ENCODE peak calls at places on chromosomes 11 and 22, in six cellular contexts. Y is astrocyte of the spinal cord; C is skeletal muscle cell; Z is stomach; K is T-helper 2 cell; H is activated CD4-positive, alpha-beta T cell treated with anti-CD3 and anti-CD28 coated beads, Interleukin-2, amount 50 U/mL, for 1 hour. G is an unnamed sample.

GRCh38 chr11:65058012-65058411 is 341 bp downstream of the NAALADL1 start:
- DNase-seq in Y (no peak), C (no peak), Z (no peak), K (no peak), H (no peak), G (no peak)

GRCh38 chr11:120893431-120894206 is 130.3 kb upstream of the TBCEL start:
- DNase-seq in Y (no peak), C (no peak), Z (no peak), K (no peak), H (no peak), G (no peak)

GRCh38 chr11:111935331-111936044 is 1.7 kb upstream of the DIXDC1 start:
- DNase-seq in Y (no peak), C (no peak), Z (no peak), K (no peak), H (no peak), G (no peak)

GRCh38 chr11:8298801-8299786 is 35.4 kb upstream of the LMO1 start:
- DNase-seq in Y (no peak), C (no peak), Z (peak; percentile 13), K (no peak), H (no peak), G (no peak)

GRCh38 chr11:112588252-112588668 is 327.6 kb upstream of the PLET1 start:
- DNase-seq in Y (peak; percentile 87), C (peak; percentile 74), Z (peak; percentile 61), K (no peak), H (peak; percentile 26), G (peak; percentile 10)

GRCh38 chr11:76025068-76025467 is 181.2 kb downstream of the WNT11 start:
- DNase-seq in Y (peak; percentile 94), C (peak; percentile 74), Z (no peak), K (no peak), H (no peak), G (no peak)

GRCh38 chr11:4068962-4069361 is 25.6 kb upstream of the RRM1 start:
- DNase-seq in Y (no peak), C (no peak), Z (no peak), K (no peak), H (no peak), G (no peak)

GRCh38 chr22:19419086-19419463 is 12.5 kb downstream of the HIRA start:
- DNase-seq in Y (no peak), C (no peak), Z (no peak), K (no peak), H (no peak), G (no peak)

GRCh38 chr11:27451528-27451927 is 21.1 kb downstream of the LGR4 start:
- DNase-seq in Y (no peak), C (no peak), Z (no peak), K (no peak), H (no peak), G (no peak)